ENCODE peak calls at places on chromosomes 16 and 17, in four cellular contexts. One of them, this sample, is unnamed.

GRCh38 chr17:68176770-68177169 is 71.1 kb upstream of the AMZ2 start:
- DNase-seq in substantia nigra: no peak
- DNase-seq in ovary: no peak
- DNase-seq in tibial artery: no peak
- DNase-seq in this sample: no peak

GRCh38 chr16:59463776-59464175 is 729.7 kb upstream of the GOT2 start:
- DNase-seq in substantia nigra: no peak
- DNase-seq in ovary: no peak
- DNase-seq in tibial artery: no peak
- DNase-seq in this sample: no peak

GRCh38 chr16:66580605-66581209 is 1.4 kb downstream of the CMTM2 start:
- DNase-seq in substantia nigra: no peak
- DNase-seq in ovary: no peak
- DNase-seq in tibial artery: peak
- DNase-seq in this sample: no peak

GRCh38 chr16:2902337-2903130 is 9.2 kb upstream of the FLYWCH1 start:
- DNase-seq in substantia nigra: no peak
- DNase-seq in ovary: no peak
- DNase-seq in tibial artery: no peak
- DNase-seq in this sample: no peak

GRCh38 chr17:32907583-32907982 is 20.4 kb upstream of the TMEM98 start:
- DNase-seq in substantia nigra: no peak
- DNase-seq in ovary: no peak
- DNase-seq in tibial artery: no peak
- DNase-seq in this sample: no peak

GRCh38 chr16:48106445-48106844 is 49.3 kb downstream of the ABCC12 start:
- DNase-seq in substantia nigra: no peak
- DNase-seq in ovary: no peak
- DNase-seq in tibial artery: no peak
- DNase-seq in this sample: no peak

GRCh38 chr17:73760186-73760758 is 116.0 kb upstream of the SDK2 start:
- DNase-seq in substantia nigra: no peak
- DNase-seq in ovary: no peak
- DNase-seq in tibial artery: no peak
- DNase-seq in this sample: no peak

GRCh38 chr17:10063730-10064221 is 134.6 kb downstream of the GAS7 start:
- DNase-seq in substantia nigra: no peak
- DNase-seq in ovary: no peak
- DNase-seq in tibial artery: peak
- DNase-seq in this sample: no peak

GRCh38 chr17:80259642-80260535 is 763 bp upstream of the RNF213 start:
- DNase-seq in substantia nigra: peak
- DNase-seq in ovary: peak
- DNase-seq in tibial artery: peak
- DNase-seq in this sample: peak

GRCh38 chr17:60169921-60170817 is 20.4 kb downstream of the CA4 start:
- DNase-seq in substantia nigra: no peak
- DNase-seq in ovary: no peak
- DNase-seq in tibial artery: no peak
- DNase-seq in this sample: no peak

GRCh38 chr17:27572665-27573064 is 58.3 kb upstream of the LGALS9 start:
- DNase-seq in substantia nigra: no peak
- DNase-seq in ovary: no peak
- DNase-seq in tibial artery: no peak
- DNase-seq in this sample: no peak

GRCh38 chr16:70661918-70662641 is 15.7 kb downstream of the IL34 start:
- DNase-seq in substantia nigra: no peak
- DNase-seq in ovary: peak
- DNase-seq in tibial artery: no peak
- DNase-seq in this sample: no peak

DNA sequence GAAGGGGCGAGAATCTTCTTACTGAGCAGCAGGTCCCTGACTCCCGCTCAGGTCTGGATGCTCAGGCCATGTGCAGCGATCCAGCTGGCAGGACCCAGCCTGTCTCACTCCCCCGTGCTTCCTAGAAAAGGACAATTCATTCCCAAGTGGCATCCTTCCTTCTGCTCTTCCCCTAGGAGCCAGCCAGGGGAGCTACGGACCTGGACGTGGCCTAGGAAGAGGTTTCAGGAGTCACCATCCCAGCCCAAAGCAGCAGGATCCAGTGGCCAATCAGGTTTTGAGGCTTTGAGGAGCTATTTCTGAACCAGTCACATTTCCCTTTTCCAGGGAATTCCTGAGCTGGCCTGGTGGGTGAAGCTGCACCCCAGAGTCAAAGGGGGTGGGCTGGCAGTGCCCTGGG is 7.8 kb upstream of the CD79B start:
- DNase-seq in substantia nigra: no peak
- DNase-seq in ovary: no peak
- DNase-seq in tibial artery: no peak
- DNase-seq in this sample: no peak
- H3K27ac ChIP-seq in substantia nigra: no peak
- H3K27ac ChIP-seq in ovary: no peak
- H3K27ac ChIP-seq in tibial artery: no peak
- H3K27ac ChIP-seq in this sample: no peak

GRCh38 chr17:50186661-50187402 is 14.6 kb downstream of the COL1A1 start:
- DNase-seq in substantia nigra: no peak
- DNase-seq in ovary: no peak
- DNase-seq in tibial artery: no peak
- DNase-seq in this sample: no peak
- H3K27ac ChIP-seq in substantia nigra: no peak
- H3K27ac ChIP-seq in ovary: peak
- H3K27ac ChIP-seq in tibial artery: peak
- H3K27ac ChIP-seq in this sample: no peak

GRCh38 chr16:26175944-26176343 is 484.2 kb downstream of the HS3ST4 start:
- DNase-seq in substantia nigra: no peak
- DNase-seq in ovary: no peak
- DNase-seq in tibial artery: no peak
- DNase-seq in this sample: no peak
- H3K27ac ChIP-seq in substantia nigra: no peak
- H3K27ac ChIP-seq in ovary: no peak
- H3K27ac ChIP-seq in tibial artery: no peak
- H3K27ac ChIP-seq in this sample: no peak

GRCh38 chr17:44348234-44348987 is 3.3 kb downstream of the GRN start:
- DNase-seq in substantia nigra: no peak
- DNase-seq in ovary: no peak
- DNase-seq in tibial artery: peak
- DNase-seq in this sample: peak

GRCh38 chr17:44345497-44346026 is 460 bp downstream of the GRN start:
- DNase-seq in substantia nigra: no peak
- DNase-seq in ovary: peak
- DNase-seq in tibial artery: no peak
- DNase-seq in this sample: peak

GRCh38 chr17:44343510-44344209 is 1.4 kb upstream of the GRN start:
- DNase-seq in substantia nigra: no peak
- DNase-seq in ovary: no peak
- DNase-seq in tibial artery: no peak
- DNase-seq in this sample: no peak

GRCh38 chr17:44346064-44346844 is 1.2 kb downstream of the GRN start:
- DNase-seq in substantia nigra: no peak
- DNase-seq in ovary: no peak
- DNase-seq in tibial artery: no peak
- DNase-seq in this sample: no peak

DNA sequence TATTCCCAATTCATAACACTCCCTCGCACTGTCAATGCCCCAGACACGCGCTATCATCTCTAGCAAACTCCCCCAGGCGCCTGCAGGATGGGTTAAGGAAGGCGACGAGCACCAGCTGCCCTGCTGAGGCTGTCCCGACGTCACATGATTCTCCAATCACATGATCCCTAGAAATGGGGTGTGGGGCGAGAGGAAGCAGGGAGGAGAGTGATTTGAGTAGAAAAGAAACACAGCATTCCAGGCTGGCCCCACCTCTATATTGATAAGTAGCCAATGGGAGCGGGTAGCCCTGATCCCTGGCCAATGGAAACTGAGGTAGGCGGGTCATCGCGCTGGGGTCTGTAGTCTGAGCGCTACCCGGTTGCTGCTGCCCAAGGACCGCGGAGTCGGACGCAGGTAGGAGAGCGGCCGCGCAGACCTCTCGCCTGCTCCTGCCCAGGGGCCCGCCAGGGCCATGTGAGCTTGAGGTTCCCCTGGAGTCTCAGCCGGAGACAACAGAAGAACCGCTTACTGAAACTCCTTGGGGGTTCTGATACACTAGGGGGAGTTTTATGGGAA is at the start of gene GRN:
- DNase-seq in substantia nigra: peak
- DNase-seq in ovary: peak
- DNase-seq in tibial artery: peak
- DNase-seq in this sample: peak
- H3K27ac ChIP-seq in substantia nigra: peak
- H3K27ac ChIP-seq in ovary: peak
- H3K27ac ChIP-seq in tibial artery: peak
- H3K27ac ChIP-seq in this sample: peak

DNA sequence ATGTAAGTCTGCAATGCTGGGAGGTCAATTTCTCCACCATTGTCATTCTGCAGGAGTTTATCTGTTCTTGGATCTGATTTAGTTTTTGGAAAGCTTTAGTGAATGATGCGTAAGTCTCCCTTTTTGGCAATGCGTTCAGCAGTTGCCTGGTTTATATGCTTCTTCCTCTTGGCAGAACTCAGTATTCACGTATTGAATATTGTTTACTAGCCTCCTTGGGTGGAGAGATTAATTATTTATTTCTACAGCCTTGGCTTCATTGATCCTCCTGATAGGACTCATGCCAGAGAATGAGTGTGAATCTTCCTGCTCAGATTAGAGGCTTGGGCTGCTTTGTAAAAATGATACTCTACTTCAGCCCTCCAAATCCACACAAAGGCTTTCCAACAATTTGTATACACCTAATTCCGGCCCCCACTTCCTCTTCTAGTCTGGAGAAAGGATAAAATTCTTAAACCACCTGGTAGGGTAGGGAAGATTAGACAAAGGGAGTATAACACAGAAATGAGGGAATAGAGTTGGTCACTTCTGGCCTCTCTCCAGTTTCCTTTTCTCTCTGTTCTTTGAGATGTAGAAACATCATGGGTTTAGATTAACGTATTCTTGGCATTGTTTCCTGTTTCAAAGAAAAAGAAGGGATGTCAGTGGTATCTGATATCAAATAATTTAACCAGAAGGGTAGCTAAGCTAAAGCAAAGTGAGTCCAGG is 929.8 kb downstream of the KCNJ2 start:
- DNase-seq in substantia nigra: no peak
- DNase-seq in ovary: no peak
- DNase-seq in tibial artery: no peak
- DNase-seq in this sample: no peak
- H3K27ac ChIP-seq in substantia nigra: no peak
- H3K27ac ChIP-seq in ovary: no peak
- H3K27ac ChIP-seq in tibial artery: no peak
- H3K27ac ChIP-seq in this sample: no peak

DNA sequence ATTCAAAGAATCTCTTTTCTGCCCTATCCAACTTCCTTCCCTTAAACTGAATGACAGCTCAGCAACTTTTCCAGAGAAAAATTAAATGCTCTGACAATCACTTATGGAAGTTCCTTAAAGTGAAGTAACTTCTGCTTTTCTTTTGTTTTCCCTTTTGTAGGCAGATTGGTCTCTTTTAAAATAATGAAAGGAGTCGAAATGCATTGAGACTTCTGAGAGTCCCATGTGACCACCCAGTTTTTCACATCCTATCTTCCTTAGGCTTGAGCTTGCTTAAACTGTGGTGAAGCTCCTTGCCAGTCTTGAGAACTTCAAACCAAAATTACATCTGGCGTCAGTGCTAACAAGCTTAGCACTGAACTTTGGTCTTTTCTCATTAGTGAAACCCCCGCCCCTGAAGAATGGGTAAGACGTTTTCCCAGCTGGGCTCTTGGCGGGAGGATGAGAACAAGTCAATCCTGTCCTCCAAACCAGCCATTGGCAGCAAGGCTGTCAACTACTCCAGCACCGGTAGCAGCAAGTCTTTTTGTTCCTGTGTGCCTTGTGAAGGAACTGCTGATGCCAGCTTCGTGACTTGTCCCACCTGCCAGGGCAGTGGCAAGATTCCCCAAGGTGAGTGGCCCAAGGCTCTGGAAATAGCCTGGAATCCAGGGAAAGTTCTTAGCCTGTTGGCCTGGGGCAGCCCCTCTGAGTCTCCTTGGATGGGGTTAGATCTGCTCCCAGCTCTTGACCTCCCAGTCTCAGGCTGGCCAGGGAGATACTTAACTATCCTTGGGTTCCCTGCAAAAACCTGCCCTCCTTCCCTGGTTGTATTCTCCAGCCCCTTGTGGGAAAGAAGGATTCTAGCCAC is 1.2 kb downstream of the TMEM106A start:
- DNase-seq in substantia nigra: no peak
- DNase-seq in ovary: no peak
- DNase-seq in tibial artery: no peak
- DNase-seq in this sample: no peak
- H3K27ac ChIP-seq in substantia nigra: peak
- H3K27ac ChIP-seq in ovary: no peak
- H3K27ac ChIP-seq in tibial artery: peak
- H3K27ac ChIP-seq in this sample: no peak

DNA sequence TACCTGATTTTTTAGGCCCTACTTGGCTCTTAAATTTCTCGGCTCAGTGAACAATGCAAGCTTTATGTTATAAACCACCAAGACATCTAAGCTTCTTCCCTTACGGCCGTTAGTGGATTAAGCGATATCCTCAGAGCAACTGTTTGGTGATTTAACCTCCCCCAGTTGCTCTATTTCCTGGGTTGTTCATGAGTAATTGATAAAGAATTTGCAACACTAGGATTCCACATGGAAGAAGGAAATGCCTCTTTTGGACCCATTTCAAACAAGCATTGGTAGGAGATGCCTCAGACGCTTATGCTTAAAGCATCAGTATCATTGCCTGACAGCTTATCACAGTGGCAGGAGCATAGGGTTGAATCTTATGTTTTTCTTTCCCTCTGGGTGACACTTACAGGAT is 65.3 kb downstream of the RBFOX1 start:
- DNase-seq in substantia nigra: no peak
- DNase-seq in ovary: no peak
- DNase-seq in tibial artery: no peak
- DNase-seq in this sample: no peak
- H3K27ac ChIP-seq in substantia nigra: no peak
- H3K27ac ChIP-seq in ovary: no peak
- H3K27ac ChIP-seq in tibial artery: no peak
- H3K27ac ChIP-seq in this sample: no peak

DNA sequence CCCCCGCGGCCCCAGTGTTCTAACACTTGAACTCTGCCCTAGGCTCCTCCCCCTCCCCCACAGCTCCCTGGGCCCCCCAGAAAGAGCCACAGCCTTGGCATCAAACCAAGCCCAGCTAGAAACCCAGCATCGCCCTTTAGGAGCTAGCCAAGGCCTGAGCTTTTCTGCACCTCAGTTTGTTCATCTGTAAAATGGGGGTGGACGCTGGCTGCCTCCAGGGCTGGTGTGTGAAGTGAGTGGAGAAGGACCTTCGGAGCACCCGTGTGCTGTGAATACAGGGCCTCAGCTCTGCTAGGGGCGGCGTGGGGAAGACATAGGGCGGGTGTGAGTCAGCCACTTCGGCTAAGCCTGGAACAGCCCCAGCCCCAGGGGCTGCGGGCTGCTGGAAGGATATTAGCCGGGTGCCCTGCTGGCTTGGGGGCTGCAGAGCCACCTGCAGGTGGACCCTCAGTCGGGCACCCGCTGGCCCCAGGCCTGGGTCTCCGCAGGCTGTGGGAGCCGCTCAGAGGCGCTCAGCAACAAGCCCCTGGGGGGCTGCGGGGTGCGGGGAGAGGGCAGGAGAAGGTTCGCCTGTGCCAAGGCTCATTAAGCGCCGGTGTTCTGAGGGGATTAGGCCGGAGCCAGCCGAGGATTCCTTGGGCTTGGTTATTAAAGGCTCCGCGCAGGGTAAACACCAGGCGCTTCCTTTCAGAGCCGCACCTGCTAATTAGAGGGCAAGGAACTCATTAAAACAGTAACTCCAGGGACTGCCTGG is 217.0 kb upstream of the CIBAR2 start:
- DNase-seq in substantia nigra: no peak
- DNase-seq in ovary: peak
- DNase-seq in tibial artery: no peak
- DNase-seq in this sample: no peak
- H3K27ac ChIP-seq in substantia nigra: no peak
- H3K27ac ChIP-seq in ovary: no peak
- H3K27ac ChIP-seq in tibial artery: no peak
- H3K27ac ChIP-seq in this sample: no peak

This sample was measured in dorsolateral prefrontal cortex.